ENCODE peak calls at places on chromosomes 5 and 9, in four cellular contexts. F is DMS 273 treated with DMSO at 0.1 percent for 48 hours, G is HS-5, H is SJSA1. Y is an unnamed sample.

GRCh38 chr5:172726966-172727365 is 44.0 kb downstream of the DUSP1 start:
- DNase-seq in H (no peak), G (no peak), F (no peak), Y (no peak)

GRCh38 chr9:134455951-134456739 is 129.9 kb downstream of the RXRA start:
- DNase-seq in G (peak), F (no peak), H (peak), Y (no peak)

GRCh38 chr9:114117614-114117995 is 18.5 kb upstream of the KIF12 start:
- DNase-seq in F (no peak), G (no peak), H (no peak), Y (no peak)

GRCh38 chr9:124863371-124863831 is 1.5 kb downstream of the ARPC5L start:
- DNase-seq in F (peak), G (no peak), H (no peak), Y (no peak)

GRCh38 chr5:178281321-178281720 is 48.7 kb upstream of the PHYKPL start:
- DNase-seq in G (no peak), F (no peak), H (no peak), Y (no peak)

GRCh38 chr9:36113999-36114398 is 22.5 kb upstream of the GLIPR2 start:
- DNase-seq in F (no peak), G (no peak), H (no peak), Y (no peak)

GRCh38 chr5:141560725-141561483 is 57.9 kb downstream of the DIAPH1 start:
- DNase-seq in F (peak), H (peak), G (peak), Y (peak)

GRCh38 chr5:50440651-50441478 is at the start of gene EMB:
- DNase-seq in F (no peak), H (no peak), G (no peak), Y (no peak)

GRCh38 chr5:139836469-139837208 is 41.0 kb downstream of the PSD2 start:
- DNase-seq in F (no peak), G (no peak), H (no peak), Y (no peak)

GRCh38 chr9:95336281-95336680 is 18.8 kb upstream of the FANCC start:
- DNase-seq in G (no peak), H (no peak), F (no peak), Y (no peak)

GRCh38 chr5:151239237-151239861 is 13.6 kb upstream of the GM2A start:
- DNase-seq in H (peak), F (no peak), G (no peak), Y (peak)

Y was measured in NCI-H446.